ENCODE peak calls at places on chromosomes 4 and X, in four cellular contexts. A is NCI-H1105, G is GM04504, L is NT2/D1. X is an unnamed sample.

GRCh38 chr4:75107703-75108612 is 175.0 kb downstream of the PARM1 start:
- DNase-seq in A (no peak), G (no peak), L (no peak), X (no peak)

GRCh38 chr4:87209696-87210095 is 10.7 kb downstream of the KLHL8 start:
- DNase-seq in A (no peak), G (no peak), L (no peak), X (no peak)

GRCh38 chrX:40261955-40262596 is 164.3 kb upstream of the BCOR start:
- DNase-seq in A (no peak), G (no peak), L (no peak), X (no peak)

GRCh38 chr4:85398276-85398675 is 76.7 kb upstream of the ARHGAP24 start:
- DNase-seq in A (no peak), G (no peak), L (no peak), X (no peak)

GRCh38 chrX:117633277-117633676 is 483.3 kb downstream of the KLHL13 start:
- DNase-seq in A (no peak), G (no peak), L (no peak), X (no peak)

GRCh38 chr4:124212835-124213640 is 499.5 kb downstream of the ANKRD50 start:
- DNase-seq in A (peak; percentile 7), G (no peak), L (no peak), X (no peak)

GRCh38 chrX:41457618-41458192 is 10.6 kb downstream of the NYX start:
- DNase-seq in A (no peak), G (no peak), L (no peak), X (no peak)

GRCh38 chr4:7828926-7829325 is 110.7 kb downstream of the AFAP1 start:
- DNase-seq in A (no peak), G (peak; percentile 63), L (no peak), X (no peak)

GRCh38 chr4:81486502-81486901 is 14.8 kb upstream of the RASGEF1B start:
- DNase-seq in A (no peak), G (no peak), L (no peak), X (no peak)

GRCh38 chr4:142141201-142141600 is 504.8 kb downstream of the IL15 start:
- DNase-seq in A (no peak), G (no peak), L (no peak), X (no peak)

GRCh38 chr4:1250527-1250812 is 1.5 kb upstream of the CTBP1 start:
- DNase-seq in A (no peak), G (no peak), L (no peak), X (no peak)

GRCh38 chr4:106687026-106687425 is 318.4 kb upstream of the GIMD1 start:
- DNase-seq in A (no peak), G (no peak), L (no peak), X (no peak)

GRCh38 chr4:37989398-37990260 is 29.4 kb downstream of the PTTG2 start:
- DNase-seq in A (no peak), G (no peak), L (no peak), X (no peak)

GRCh38 chrX:20461576-20461975 is 194.9 kb upstream of the RPS6KA3 start:
- DNase-seq in A (no peak), G (peak; percentile 28), L (no peak), X (no peak)

GRCh38 chrX:5708209-5708608 is 520.5 kb downstream of the NLGN4X start:
- DNase-seq in A (no peak), G (no peak), L (no peak), X (no peak)

GRCh38 chr4:134027931-134028330 is 173.7 kb downstream of the PABPC4L start:
- DNase-seq in A (no peak), G (peak; percentile 71), L (no peak), X (peak; percentile 13)

GRCh38 chr4:1002131-1002630 is 9.0 kb upstream of the SLC26A1 start:
- DNase-seq in A (no peak), G (no peak), L (no peak), X (no peak)

GRCh38 chr4:143559757-143560147 is 46.2 kb downstream of the SMARCA5 start:
- DNase-seq in A (no peak), G (no peak), L (no peak), X (no peak)

GRCh38 chr4:176635372-176636261 is 157.1 kb downstream of the VEGFC start:
- DNase-seq in A (no peak), G (peak; percentile 66), L (no peak), X (no peak)

GRCh38 chr4:183173580-183174526 is 74.8 kb downstream of the WWC2 start:
- DNase-seq in A (no peak), G (no peak), L (no peak), X (no peak)

GRCh38 chr4:25310825-25311210 is 1.8 kb upstream of the ZCCHC4 start:
- DNase-seq in A (no peak), G (no peak), L (no peak), X (no peak)